ENCODE peak calls at places on chromosomes 12 and 14, in four cellular contexts. One of them, this sample, is unnamed.

GRCh38 chr14:100727565-100728240 is 1.0 kb downstream of the DLK1 start:
- DNase-seq in EH: no peak
- DNase-seq in dermis blood vessel endothelial cell: no peak
- DNase-seq in uterus: no peak
- DNase-seq in this sample: no peak

GRCh38 chr12:80045594-80045993 is 53.7 kb upstream of the OTOGL start:
- DNase-seq in EH: peak; percentile 87
- DNase-seq in uterus: no peak
- DNase-seq in dermis blood vessel endothelial cell: no peak
- DNase-seq in this sample: no peak

GRCh38 chr12:93813972-93814821 is 137.0 kb downstream of the CRADD start:
- DNase-seq in uterus: peak; percentile 81
- DNase-seq in dermis blood vessel endothelial cell: no peak
- DNase-seq in EH: no peak
- DNase-seq in this sample: no peak

GRCh38 chr14:101721951-101722661 is 39.4 kb upstream of the PPP2R5C start:
- DNase-seq in uterus: no peak
- DNase-seq in EH: peak; percentile 96
- DNase-seq in dermis blood vessel endothelial cell: peak; percentile 81
- DNase-seq in this sample: no peak

GRCh38 chr14:91956616-91957015 is 9.1 kb upstream of the FBLN5 start:
- DNase-seq in uterus: no peak
- DNase-seq in dermis blood vessel endothelial cell: no peak
- DNase-seq in EH: no peak
- DNase-seq in this sample: no peak

GRCh38 chr14:30868736-30869135 is 5.6 kb upstream of the COCH start:
- DNase-seq in uterus: no peak
- DNase-seq in EH: no peak
- DNase-seq in dermis blood vessel endothelial cell: no peak
- DNase-seq in this sample: no peak

GRCh38 chr14:72607386-72608125 is 286.3 kb downstream of the DPF3 start:
- DNase-seq in dermis blood vessel endothelial cell: no peak
- DNase-seq in EH: peak; percentile 48
- DNase-seq in uterus: no peak
- DNase-seq in this sample: peak; percentile 20

GRCh38 chr12:83404521-83404920 is 717.8 kb downstream of the TMTC2 start:
- DNase-seq in uterus: no peak
- DNase-seq in EH: no peak
- DNase-seq in dermis blood vessel endothelial cell: no peak
- DNase-seq in this sample: no peak

GRCh38 chr12:110176745-110177144 is 52.6 kb downstream of the IFT81 start:
- DNase-seq in dermis blood vessel endothelial cell: no peak
- DNase-seq in uterus: no peak
- DNase-seq in EH: peak; percentile 69
- DNase-seq in this sample: no peak

GRCh38 chr12:52865090-52865944 is 16.5 kb upstream of the KRT78 start:
- DNase-seq in EH: peak; percentile 76
- DNase-seq in uterus: peak; percentile 59
- DNase-seq in dermis blood vessel endothelial cell: peak; percentile 86
- DNase-seq in this sample: peak; percentile 30

GRCh38 chr12:26843306-26843705 is 10.3 kb upstream of the ITPR2 start:
- DNase-seq in uterus: no peak
- DNase-seq in dermis blood vessel endothelial cell: no peak
- DNase-seq in EH: no peak
- DNase-seq in this sample: no peak

GRCh38 chr12:106000376-106001104 is 138.2 kb downstream of the NUAK1 start:
- DNase-seq in dermis blood vessel endothelial cell: no peak
- DNase-seq in uterus: no peak
- DNase-seq in EH: no peak
- DNase-seq in this sample: no peak

GRCh38 chr12:132279184-132279889 is 50.1 kb downstream of the GALNT9 start:
- DNase-seq in uterus: no peak
- DNase-seq in dermis blood vessel endothelial cell: peak; percentile 14
- DNase-seq in EH: no peak
- DNase-seq in this sample: no peak

GRCh38 chr12:45877069-45877468 is 113.3 kb downstream of the SCAF11 start:
- DNase-seq in EH: no peak
- DNase-seq in dermis blood vessel endothelial cell: no peak
- DNase-seq in uterus: no peak
- DNase-seq in this sample: no peak

GRCh38 chr12:85440273-85440672 is 160.3 kb downstream of the ALX1 start:
- DNase-seq in uterus: no peak
- DNase-seq in EH: no peak
- DNase-seq in dermis blood vessel endothelial cell: no peak
- DNase-seq in this sample: no peak

GRCh38 chr12:26369588-26369987 is 174.2 kb downstream of the SSPN start:
- DNase-seq in dermis blood vessel endothelial cell: peak; percentile 41
- DNase-seq in EH: peak; percentile 86
- DNase-seq in uterus: no peak
- DNase-seq in this sample: peak; percentile 67

GRCh38 chr12:42871831-42872230 is 282.3 kb upstream of the PRICKLE1 start:
- DNase-seq in EH: no peak
- DNase-seq in uterus: no peak
- DNase-seq in dermis blood vessel endothelial cell: no peak
- DNase-seq in this sample: no peak

GRCh38 chr12:65607271-65607880 is 216.9 kb upstream of the HMGA2 start:
- DNase-seq in uterus: no peak
- DNase-seq in EH: peak; percentile 49
- DNase-seq in dermis blood vessel endothelial cell: peak; percentile 18
- DNase-seq in this sample: no peak

This sample was measured in amniotic stem cell.